ENCODE peak calls at places on chromosomes 5 and 9, in four cellular contexts. H, O, L and R are unnamed samples.

GRCh38 chr9:127742435-127743088 is 7.5 kb upstream of the TOR2A start:
- DNase-seq in H (peak), O (peak), L (peak), R (peak)

GRCh38 chr9:138077126-138077525 is 199.5 kb downstream of the CACNA1B start:
- DNase-seq in H (no peak), O (no peak), L (no peak), R (no peak)

GRCh38 chr5:142952236-142952635 is 182.1 kb downstream of the ARHGAP26 start:
- DNase-seq in H (no peak), O (no peak), L (no peak), R (no peak)

GRCh38 chr5:151020304-151021031 is at the start of gene GPX3:
- DNase-seq in H (peak), O (peak), L (peak), R (peak)

GRCh38 chr9:88268886-88269285 is 119.4 kb upstream of the SPIN1 start:
- DNase-seq in H (no peak), O (no peak), L (no peak), R (no peak)

GRCh38 chr5:86143837-86144236 is 473.9 kb upstream of the COX7C start:
- DNase-seq in H (peak), O (no peak), L (no peak), R (no peak)

GRCh38 chr5:9733456-9733855 is 103.3 kb upstream of the TAS2R1 start:
- DNase-seq in H (no peak), O (peak), L (no peak), R (no peak)

GRCh38 chr9:35748858-35749514 is at the start of the genes GBA2 and RGP1:
- DNase-seq in H (peak), O (peak), L (peak), R (peak)

GRCh38 chr5:94941113-94941765 is 322.8 kb downstream of the SLF1 start:
- DNase-seq in H (no peak), O (no peak), L (no peak), R (no peak)

GRCh38 chr9:27701664-27702063 is 128.4 kb upstream of the C9orf72 start:
- DNase-seq in H (no peak), O (no peak), L (no peak), R (no peak)

GRCh38 chr9:12722131-12722530 is 28.9 kb downstream of the TYRP1 start:
- DNase-seq in H (peak), O (no peak), L (no peak), R (no peak)

GRCh38 chr9:135251996-135252760 is 164.7 kb downstream of the OLFM1 start:
- DNase-seq in H (no peak), O (no peak), L (no peak), R (no peak)

GRCh38 chr5:132758406-132758805 is 11.2 kb downstream of the CCNI2 start:
- DNase-seq in H (no peak), O (no peak), L (no peak), R (no peak)

GRCh38 chr9:35649431-35650340 is 1.0 kb downstream of the SIT1 start:
- DNase-seq in H (no peak), O (no peak), L (no peak), R (no peak)

GRCh38 chr5:139822553-139823425 is 27.2 kb downstream of the PSD2 start:
- DNase-seq in H (no peak), O (no peak), L (no peak), R (no peak)

GRCh38 chr5:116573279-116573616 is 1.4 kb downstream of the SEMA6A start:
- DNase-seq in H (peak), O (no peak), L (peak), R (no peak)

GRCh38 chr5:168766038-168766700 is 187.0 kb upstream of the PANK3 start:
- DNase-seq in H (no peak), O (no peak), L (no peak), R (no peak)

GRCh38 chr5:145493435-145493834 is 341.7 kb downstream of the PRELID2 start:
- DNase-seq in H (no peak), O (no peak), L (no peak), R (no peak)

GRCh38 chr5:106269252-106269843 is 1401.4 kb downstream of the EFNA5 start:
- DNase-seq in H (peak), O (peak), L (no peak), R (no peak)

GRCh38 chr5:168747987-168748777 is 169.0 kb upstream of the PANK3 start:
- DNase-seq in H (no peak), O (no peak), L (peak), R (peak)

GRCh38 chr9:127397722-127398647 is 1.0 kb downstream of the SLC2A8 start:
- DNase-seq in H (peak), O (peak), L (peak), R (peak)

GRCh38 chr5:37005252-37005651 is 128.7 kb downstream of the NIPBL start:
- DNase-seq in H (peak), O (peak), L (no peak), R (no peak)

GRCh38 chr9:27586200-27586599 is 12.9 kb upstream of the C9orf72 start:
- DNase-seq in H (no peak), O (no peak), L (no peak), R (no peak)

GRCh38 chr5:55918097-55919035 is 67.2 kb downstream of the IL31RA start:
- DNase-seq in H (no peak), O (no peak), L (no peak), R (no peak)

GRCh38 chr5:146828385-146828784 is 50.2 kb downstream of the PPP2R2B start:
- DNase-seq in H (peak), O (no peak), L (no peak), R (no peak)
- H2BK15ac ChIP-seq in H (no peak), O (no peak), L (no peak), R (no peak)

DNA sequence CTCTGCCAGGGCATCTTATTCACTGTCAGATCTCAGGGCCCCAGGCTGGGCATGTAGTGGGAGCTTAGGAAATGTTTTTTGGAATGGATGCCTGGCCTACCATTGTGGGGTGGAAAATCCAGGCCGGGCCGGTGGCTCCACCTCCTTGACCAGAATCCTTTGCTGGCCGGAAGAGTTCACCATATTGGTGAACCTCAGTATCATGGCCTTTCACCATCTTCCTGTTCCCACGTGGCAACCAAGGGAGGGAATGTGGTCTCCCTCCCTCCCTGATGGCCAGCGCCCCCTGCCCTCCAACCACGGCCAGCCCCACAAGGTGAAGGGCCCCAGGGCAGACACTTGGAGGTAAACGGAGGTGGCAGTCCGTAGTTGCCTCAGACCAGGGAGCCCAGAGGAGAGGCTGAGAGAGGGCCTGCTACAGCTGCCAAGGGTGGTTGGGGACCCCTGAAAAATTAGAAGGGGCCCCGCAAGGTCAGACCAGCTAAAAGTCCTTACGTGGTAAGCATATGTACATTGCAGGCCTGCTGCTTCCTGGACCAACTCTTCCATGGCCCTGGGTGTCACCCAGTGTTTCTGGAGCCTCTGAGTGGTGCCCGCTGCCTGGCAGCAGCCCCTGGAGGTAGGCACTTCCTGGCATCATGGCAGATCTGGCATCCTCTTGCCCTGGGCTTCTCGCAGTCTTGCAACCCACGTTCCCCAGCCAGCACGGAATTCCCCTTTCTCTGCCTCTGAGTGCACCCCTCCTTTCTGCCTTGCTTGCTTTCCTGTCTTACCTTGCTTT is 153.4 kb downstream of the RGS3 start:
- DNase-seq in H (no peak), O (no peak), L (no peak), R (peak)
- H4K91ac ChIP-seq in H (peak), O (peak), L (peak), R (no peak)

GRCh38 chr5:1255081-1255561 is 29.9 kb downstream of the SLC6A18 start:
- DNase-seq in H (no peak), O (no peak), L (no peak), R (no peak)
- H3K9ac ChIP-seq in H (no peak), O (no peak), L (peak), R (no peak)

DNA sequence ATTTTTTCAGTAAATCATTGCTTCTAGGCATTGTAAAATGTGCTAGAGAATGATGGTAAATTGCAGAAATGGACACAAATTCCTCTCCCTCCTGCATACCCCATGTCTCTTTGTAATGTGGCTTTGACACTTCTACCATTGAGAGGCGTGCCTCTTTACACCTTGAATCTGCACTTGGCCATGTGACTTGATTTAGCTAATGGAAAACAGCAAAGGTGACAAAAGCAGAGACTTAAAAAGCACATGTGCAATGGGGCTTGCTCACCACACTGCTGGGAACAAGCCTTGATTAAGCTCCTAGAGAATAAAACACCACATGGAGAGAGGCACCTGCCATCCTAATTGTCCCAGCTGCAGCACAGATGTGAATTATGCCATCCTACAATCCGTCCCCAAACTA is 69.9 kb upstream of the NAA35 start:
- DNase-seq in H (no peak), O (no peak), L (no peak), R (no peak)
- H2BK15ac ChIP-seq in H (no peak), O (no peak), L (no peak), R (no peak)

GRCh38 chr5:173825215-173825865 is 62.8 kb upstream of the CPEB4 start:
- DNase-seq in H (peak), O (no peak), L (no peak), R (no peak)
- H4K91ac ChIP-seq in H (peak), O (peak), L (no peak), R (no peak)

GRCh38 chr5:175377816-175378215 is 66.2 kb downstream of the DRD1 start:
- DNase-seq in H (no peak), O (no peak), L (no peak), R (no peak)
- H3K9ac ChIP-seq in H (no peak), O (no peak), L (no peak), R (no peak)

DNA sequence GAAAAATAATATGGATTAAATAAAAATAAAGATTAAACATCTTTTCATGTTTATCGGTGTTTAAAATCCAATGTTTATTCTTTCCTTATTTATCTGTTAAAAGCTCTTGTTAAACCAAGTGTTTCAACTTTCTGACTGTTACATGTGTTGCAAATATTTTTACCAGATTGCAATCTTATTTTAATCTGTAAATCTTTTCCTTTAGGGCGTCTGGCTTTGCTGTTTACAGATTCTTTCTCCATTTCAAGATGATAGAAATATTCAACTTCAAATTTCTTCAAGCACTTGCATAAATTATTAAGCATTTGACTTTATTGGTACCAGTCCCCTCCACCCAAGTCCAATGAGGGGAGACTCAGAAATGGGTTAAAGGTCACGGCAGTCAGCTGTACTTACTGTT is 16.9 kb upstream of the ABCA1 start:
- DNase-seq in H (no peak), O (no peak), L (no peak), R (no peak)
- H2BK15ac ChIP-seq in H (no peak), O (no peak), L (no peak), R (no peak)